ENCODE peak calls at places on chromosomes 13 and 19, in eight cellular contexts. A, Q, I, E, O, Z, S and H are unnamed samples.
A peak's percentile ranks its signal among the peaks of the same experiment; 100 is the strongest.

GRCh38 chr13:49347650-49348385 is 96.0 kb downstream of the CAB39L start:
- DNase-seq in I (no peak), Q (no peak), A (no peak), E (no peak), S (no peak), Z (no peak), O (no peak), H (no peak)

GRCh38 chr19:4694211-4694987 is 24.3 kb upstream of the MYDGF start:
- DNase-seq in S (no peak), E (no peak), O (no peak), A (no peak), Q (peak; percentile 99), I (no peak), Z (no peak), H (no peak)

GRCh38 chr13:101291216-101291615 is 125.1 kb downstream of the NALCN start:
- DNase-seq in Z (no peak), I (no peak), O (no peak), E (no peak), Q (no peak), S (no peak), A (no peak), H (no peak)

GRCh38 chr19:33825556-33825955 is 28.9 kb downstream of the KCTD15 start:
- DNase-seq in A (peak; percentile 5), O (no peak), E (no peak), Q (no peak), I (no peak), Z (no peak), S (no peak), H (no peak)

GRCh38 chr19:33718668-33719259 is 77.9 kb upstream of the KCTD15 start:
- DNase-seq in E (no peak), Z (peak; percentile 48), O (no peak), A (no peak), I (peak; percentile 54), S (no peak), Q (no peak), H (no peak)

GRCh38 chr13:31073859-31074718 is 87.6 kb downstream of the HSPH1 start:
- DNase-seq in Z (peak; percentile 80), E (no peak), O (peak; percentile 36), I (no peak), A (no peak), S (no peak), Q (no peak), H (peak; percentile 11)

GRCh38 chr19:55907746-55908145 is 24.4 kb downstream of the NLRP13 start:
- DNase-seq in O (no peak), S (no peak), A (no peak), Z (no peak), Q (no peak), I (no peak), E (no peak), H (no peak)

GRCh38 chr19:56441206-56441792 is 35.8 kb downstream of the ZNF667 start:
- DNase-seq in S (no peak), I (no peak), A (no peak), Z (no peak), Q (no peak), E (no peak), O (no peak), H (no peak)

GRCh38 chr13:37490176-37490575 is 108.4 kb downstream of the POSTN start:
- DNase-seq in E (no peak), Z (no peak), Q (no peak), O (no peak), S (no peak), I (no peak), A (no peak), H (no peak)

GRCh38 chr19:41265376-41266153 is 1.4 kb downstream of the HNRNPUL1 start:
- DNase-seq in Q (no peak), I (no peak), O (no peak), Z (no peak), S (no peak), E (peak; percentile 1), A (peak; percentile 61), H (no peak)

GRCh38 chr19:37342753-37343152 is 28.1 kb upstream of the ZNF527 start:
- DNase-seq in E (no peak), O (no peak), Z (no peak), A (no peak), S (no peak), I (no peak), Q (no peak), H (no peak)

GRCh38 chr19:17641846-17642245 is 46.3 kb downstream of the UNC13A start:
- DNase-seq in O (no peak), A (no peak), E (no peak), Z (no peak), I (no peak), Q (no peak), S (no peak), H (no peak)

GRCh38 chr19:39194832-39195542 is 1.8 kb upstream of the NCCRP1 start:
- DNase-seq in O (no peak), S (no peak), A (no peak), E (no peak), Z (peak; percentile 28), I (no peak), Q (peak; percentile 59), H (no peak)